ENCODE peak calls at places on chromosomes 5 and 9, in seven cellular contexts. N, T, G, Q, D, R and J are unnamed samples.

GRCh38 chr9:109652112-109652511 is 127.9 kb upstream of the PALM2AKAP2 start:
- DNase-seq in T (no peak), D (no peak), R (no peak), G (peak), Q (peak), N (no peak), J (no peak)

GRCh38 chr9:123524866-123525265 is 168.9 kb downstream of the CRB2 start:
- DNase-seq in T (no peak), R (no peak), D (no peak), G (no peak), Q (no peak), N (no peak), J (no peak)

GRCh38 chr9:130234340-130235260 is 31.0 kb upstream of the HMCN2 start:
- DNase-seq in D (no peak), G (no peak), N (no peak), Q (peak), R (no peak), T (no peak), J (no peak)

GRCh38 chr5:166123698-166124097 is 2167.7 kb upstream of the WWC1 start:
- DNase-seq in Q (no peak), T (no peak), G (no peak), N (no peak), D (no peak), R (no peak), J (no peak)

GRCh38 chr5:176132471-176133288 is 105.5 kb upstream of the SIMC1 start:
- DNase-seq in Q (no peak), N (no peak), T (no peak), D (no peak), G (no peak), R (no peak), J (no peak)

GRCh38 chr9:110088099-110088498 is 119.9 kb downstream of the C9orf152 start:
- DNase-seq in Q (no peak), R (no peak), D (no peak), T (no peak), N (no peak), G (peak), J (no peak)

GRCh38 chr5:531101-531748 is 7.0 kb upstream of the SLC9A3 start:
- DNase-seq in D (no peak), G (no peak), N (no peak), Q (no peak), T (no peak), R (no peak), J (no peak)

GRCh38 chr5:36494756-36495637 is 111.4 kb upstream of the SLC1A3 start:
- DNase-seq in T (no peak), Q (peak), D (no peak), N (no peak), G (no peak), R (no peak), J (no peak)

GRCh38 chr9:93291536-93292287 is 107.8 kb downstream of the WNK2 start:
- DNase-seq in N (no peak), G (no peak), T (no peak), Q (no peak), R (no peak), D (no peak), J (no peak)

GRCh38 chr5:137051165-137051564 is 448.0 kb downstream of the SPOCK1 start:
- DNase-seq in R (no peak), Q (peak), D (no peak), G (no peak), T (no peak), N (no peak), J (no peak)

GRCh38 chr5:65390208-65390607 is 91.5 kb downstream of the ADAMTS6 start:
- DNase-seq in D (no peak), Q (no peak), R (no peak), T (no peak), G (no peak), N (no peak), J (no peak)

GRCh38 chr5:171647043-171647899 is 138.3 kb upstream of the SMIM23 start:
- DNase-seq in T (no peak), G (peak), Q (peak), R (no peak), D (no peak), N (no peak), J (no peak)

GRCh38 chr5:23208959-23209431 is 298.4 kb upstream of the PRDM9 start:
- DNase-seq in D (peak), T (no peak), N (no peak), G (peak), R (no peak), Q (peak), J (no peak)

GRCh38 chr5:143920772-143921171 is 108.8 kb downstream of the HMHB1 start:
- DNase-seq in G (no peak), T (no peak), D (no peak), R (no peak), N (no peak), Q (peak), J (no peak)

GRCh38 chr5:95426227-95426626 is 35.1 kb downstream of the FAM81B start:
- DNase-seq in T (no peak), D (no peak), N (no peak), R (no peak), G (no peak), Q (no peak), J (no peak)

GRCh38 chr5:8749556-8749955 is 796.3 kb downstream of the SEMA5A start:
- DNase-seq in Q (no peak), N (no peak), G (no peak), D (no peak), T (no peak), R (no peak), J (no peak)

GRCh38 chr9:135914921-135915320 is 7.6 kb upstream of the CAMSAP1 start:
- DNase-seq in G (no peak), R (no peak), Q (peak), N (no peak), T (no peak), D (no peak), J (no peak)

GRCh38 chr5:145965804-145966203 is 29.4 kb downstream of the SH3RF2 start:
- DNase-seq in T (no peak), D (no peak), N (no peak), Q (no peak), G (no peak), R (no peak), J (no peak)

GRCh38 chr9:77022783-77023440 is 3.5 kb downstream of the FOXB2 start:
- DNase-seq in D (no peak), Q (no peak), N (no peak), R (peak), T (no peak), G (no peak), J (no peak)

GRCh38 chr5:2517451-2517850 is 234.0 kb downstream of the IRX2 start:
- DNase-seq in N (no peak), G (no peak), Q (no peak), T (no peak), R (no peak), D (no peak), J (no peak)

GRCh38 chr5:6448141-6448491 is 543 bp upstream of the UBE2QL1 start:
- DNase-seq in T (no peak), N (no peak), D (no peak), R (no peak), G (no peak), Q (no peak), J (no peak)

GRCh38 chr9:96209407-96210031 is 92.5 kb downstream of the HSD17B3 start:
- DNase-seq in Q (peak), T (no peak), N (no peak), D (no peak), R (peak), G (peak), J (no peak)

GRCh38 chr9:130343445-130343918 is 77.9 kb downstream of the HMCN2 start:
- DNase-seq in D (no peak), G (no peak), N (peak), R (peak), T (no peak), Q (no peak), J (peak)

GRCh38 chr9:128916204-128916603 is 4.6 kb upstream of the PHYHD1 start:
- DNase-seq in N (no peak), T (peak), R (no peak), Q (no peak), D (no peak), G (no peak), J (no peak)

GRCh38 chr5:612498-613424 is 621 bp downstream of the CEP72 start:
- DNase-seq in R (peak), D (no peak), T (no peak), N (no peak), Q (no peak), G (peak), J (no peak)

GRCh38 chr9:91954841-91955471 is 4.9 kb upstream of the ROR2 start:
- DNase-seq in T (peak), R (peak), D (peak), Q (peak), N (no peak), G (peak), J (no peak)

GRCh38 chr9:112242147-112242804 is 67.2 kb upstream of the SUSD1 start:
- DNase-seq in N (no peak), Q (no peak), G (no peak), T (no peak), D (no peak), R (no peak), J (no peak)

GRCh38 chr5:56358703-56359428 is 125.7 kb upstream of the ANKRD55 start:
- DNase-seq in G (peak), R (no peak), T (peak), Q (peak), N (no peak), D (no peak), J (no peak)

GRCh38 chr9:34059954-34060353 is 11.3 kb upstream of the UBAP2 start:
- DNase-seq in T (no peak), D (no peak), N (no peak), R (no peak), G (no peak), Q (no peak), J (no peak)

GRCh38 chr9:93574900-93575705 is 1.3 kb upstream of the PHF2 start:
- DNase-seq in G (no peak), R (peak), T (no peak), N (no peak), D (no peak), Q (no peak), J (no peak)

GRCh38 chr5:55372130-55372925 is 64.5 kb downstream of the MTREX start:
- DNase-seq in G (no peak), Q (no peak), D (no peak), R (no peak), T (no peak), N (no peak), J (no peak)

GRCh38 chr5:180463216-180463900 is 30.8 kb upstream of the CNOT6 start:
- DNase-seq in T (no peak), Q (no peak), D (no peak), N (no peak), G (no peak), R (no peak), J (no peak)

GRCh38 chr5:143245929-143246561 is 157.4 kb downstream of the NR3C1 start:
- DNase-seq in T (no peak), N (no peak), D (peak), Q (peak), R (no peak), G (peak), J (no peak)

GRCh38 chr5:75395277-75395676 is 58.3 kb downstream of the HMGCR start:
- DNase-seq in Q (no peak), R (no peak), T (no peak), G (no peak), D (no peak), N (no peak), J (no peak)

GRCh38 chr9:109793196-109793595 is 13.2 kb downstream of the PALM2AKAP2 start:
- DNase-seq in N (no peak), R (no peak), D (peak), G (peak), Q (peak), T (no peak), J (no peak)

GRCh38 chr5:819078-819477 is 31.7 kb downstream of the ZDHHC11 start:
- DNase-seq in N (no peak), G (no peak), T (no peak), D (no peak), R (no peak), Q (no peak), J (no peak)

GRCh38 chr5:175685701-175686350 is 28.0 kb downstream of the HRH2 start:
- DNase-seq in N (no peak), D (no peak), G (no peak), Q (no peak), T (no peak), R (no peak), J (no peak)

GRCh38 chr9:122138560-122139268 is 20.9 kb downstream of the NDUFA8 start:
- DNase-seq in R (no peak), Q (peak), G (no peak), N (no peak), D (no peak), T (no peak), J (no peak)

GRCh38 chr9:4366649-4367330 is 66.9 kb upstream of the GLIS3 start:
- DNase-seq in T (no peak), D (peak), G (peak), Q (peak), R (peak), N (peak), J (peak)